ENCODE peak calls at places on chromosomes 4 and X, in five cellular contexts. M is activated T-helper 1 cell treated with anti-CD3 and anti-CD28 coated beads, Interleukin-2, amount 50 U/mL, for 16 hours; Y is activated CD4-positive, alpha-beta T cell treated with anti-CD3 and anti-CD28 coated beads, Interleukin-2, amount 50 U/mL, for 1 hour; T is OCI-M1; J is activated CD8-positive, alpha-beta memory T cell treated with anti-CD3 and anti-CD28 coated beads for 24 hours. N is an unnamed sample.

GRCh38 chr4:92658318-92658717 is 354.6 kb downstream of the GRID2 start:
- DNase-seq in M (no peak), Y (no peak), T (no peak), J (no peak), N (no peak)

GRCh38 chr4:24440765-24441164 is 143.6 kb downstream of the DHX15 start:
- DNase-seq in M (no peak), Y (no peak), T (no peak), J (no peak), N (no peak)

GRCh38 chrX:134570899-134571298 is 87.4 kb downstream of the PLAC1 start:
- DNase-seq in M (no peak), Y (no peak), T (peak; percentile 54), J (no peak), N (peak; percentile 64)

GRCh38 chr4:2251795-2252529 is 9.9 kb downstream of the MXD4 start:
- DNase-seq in M (peak; percentile 2), Y (no peak), T (no peak), J (no peak), N (no peak)

GRCh38 chr4:5979981-5980380 is 38.2 kb downstream of the C4orf50 start:
- DNase-seq in M (no peak), Y (no peak), T (no peak), J (no peak), N (peak; percentile 37)

GRCh38 chr4:72606751-72607150 is 37.7 kb upstream of the ADAMTS3 start:
- DNase-seq in M (no peak), Y (no peak), T (no peak), J (no peak), N (no peak)

GRCh38 chr4:56976283-56976877 is 1.0 kb downstream of the NOA1 start:
- DNase-seq in M (no peak), Y (peak; percentile 4), T (peak; percentile 42), J (no peak), N (no peak)

GRCh38 chr4:27828843-27829242 is 968.2 kb downstream of the STIM2 start:
- DNase-seq in M (no peak), Y (no peak), T (no peak), J (no peak), N (no peak)

GRCh38 chrX:11890843-11891514 is 132.9 kb downstream of the MSL3 start:
- DNase-seq in M (no peak), Y (no peak), T (peak; percentile 0), J (no peak), N (peak; percentile 8)

GRCh38 chr4:7647211-7647931 is 212.6 kb upstream of the PSAPL1 start:
- DNase-seq in M (no peak), Y (no peak), T (no peak), J (no peak), N (peak; percentile 19)

GRCh38 chrX:118594697-118595420 is 99.2 kb downstream of the DOCK11 start:
- DNase-seq in M (no peak), Y (no peak), T (no peak), J (no peak), N (peak; percentile 40)

GRCh38 chr4:6953751-6954380 is 44.2 kb downstream of the TBC1D14 start:
- DNase-seq in M (no peak), Y (no peak), T (no peak), J (no peak), N (no peak)

GRCh38 chr4:41887821-41888699 is 47.2 kb upstream of the TMEM33 start:
- DNase-seq in M (no peak), Y (peak; percentile 37), T (peak; percentile 67), J (no peak), N (peak; percentile 71)

GRCh38 chr4:154807042-154807630 is 26.1 kb downstream of the RBM46 start:
- DNase-seq in M (no peak), Y (no peak), T (peak; percentile 85), J (no peak), N (peak; percentile 39)

GRCh38 chrX:69388526-69388925 is 115.6 kb upstream of the NALF2 start:
- DNase-seq in M (no peak), Y (no peak), T (no peak), J (no peak), N (no peak)

GRCh38 chr4:110653602-110654253 is 30.9 kb upstream of the PITX2 start:
- DNase-seq in M (no peak), Y (no peak), T (no peak), J (no peak), N (no peak)

GRCh38 chr4:138567696-138568095 is 325.5 kb upstream of the SLC7A11 start:
- DNase-seq in M (no peak), Y (no peak), T (no peak), J (no peak), N (no peak)

GRCh38 chrX:53795583-53795982 is 109.1 kb upstream of the HUWE1 start:
- DNase-seq in M (no peak), Y (no peak), T (no peak), J (no peak), N (peak; percentile 2)

GRCh38 chrX:63514575-63514967 is 163.4 kb upstream of the SPIN4 start:
- DNase-seq in M (no peak), Y (no peak), T (no peak), J (no peak), N (no peak)

GRCh38 chrX:71492086-71493065 is 40.5 kb upstream of the OGT start:
- DNase-seq in M (peak; percentile 4), Y (peak; percentile 35), T (peak; percentile 25), J (peak; percentile 78), N (peak; percentile 46)

GRCh38 chr4:150402968-150403367 is 179.0 kb upstream of the MAB21L2 start:
- DNase-seq in M (no peak), Y (no peak), T (peak; percentile 41), J (no peak), N (peak; percentile 3)

GRCh38 chrX:121356850-121357171 is 309.4 kb downstream of the GLUD2 start:
- DNase-seq in M (no peak), Y (no peak), T (no peak), J (no peak), N (no peak)

GRCh38 chrX:42219231-42219630 is 295.9 kb upstream of the CASK start:
- DNase-seq in M (no peak), Y (no peak), T (no peak), J (no peak), N (no peak)

GRCh38 chr4:23135792-23136645 is 443.3 kb downstream of the GBA3 start:
- DNase-seq in M (no peak), Y (no peak), T (peak; percentile 72), J (no peak), N (peak; percentile 65)

GRCh38 chr4:130074096-130074495 is 978.1 kb downstream of the C4orf33 start:
- DNase-seq in M (no peak), Y (no peak), T (no peak), J (no peak), N (no peak)

GRCh38 chrX:68186552-68187262 is 246.6 kb downstream of the OPHN1 start:
- DNase-seq in M (no peak), Y (no peak), T (peak; percentile 86), J (no peak), N (peak; percentile 62)

GRCh38 chr4:7244343-7244680 is 52.0 kb downstream of the SORCS2 start:
- DNase-seq in M (no peak), Y (no peak), T (no peak), J (no peak), N (no peak)

GRCh38 chr4:128387600-128388351 is 100.2 kb upstream of the PGRMC2 start:
- DNase-seq in M (no peak), Y (no peak), T (no peak), J (no peak), N (no peak)

GRCh38 chr4:186192068-186192751 is 843 bp downstream of the CYP4V2 start:
- DNase-seq in M (peak; percentile 18), Y (no peak), T (peak; percentile 79), J (peak; percentile 81), N (peak; percentile 61)

GRCh38 chr4:111475001-111475400 is 670.3 kb upstream of the FAM241A start:
- DNase-seq in M (no peak), Y (no peak), T (peak; percentile 42), J (no peak), N (peak; percentile 6)

GRCh38 chr4:128310266-128310697 is 22.7 kb upstream of the PGRMC2 start:
- DNase-seq in M (no peak), Y (no peak), T (no peak), J (no peak), N (no peak)

GRCh38 chr4:138960175-138960710 is 55.3 kb upstream of the NOCT start:
- DNase-seq in M (no peak), Y (no peak), T (no peak), J (no peak), N (no peak)

GRCh38 chr4:107950746-107951540 is 19.6 kb downstream of the CYP2U1 start:
- DNase-seq in M (no peak), Y (no peak), T (no peak), J (no peak), N (no peak)

GRCh38 chr4:27692098-27692679 is 831.5 kb downstream of the STIM2 start:
- DNase-seq in M (no peak), Y (no peak), T (peak; percentile 80), J (no peak), N (peak; percentile 69)

GRCh38 chr4:99815597-99816011 is 1.0 kb upstream of the DAPP1 start:
- DNase-seq in M (no peak), Y (no peak), T (no peak), J (no peak), N (no peak)

GRCh38 chr4:1638272-1638598 is 45.9 kb downstream of the FAM53A start:
- DNase-seq in M (no peak), Y (no peak), T (no peak), J (no peak), N (no peak)

N was measured in NB4.